ENCODE peak calls at places on chromosome 16, in four cellular contexts. U is brain microvascular endothelial cell, S is cardiac septum, F is left cardiac atrium. N is an unnamed sample.

GRCh38 chr16:19001788-19002187 is 18.1 kb downstream of the TMC7 start:
- DNase-seq in U (no peak), S (peak), F (no peak), N (no peak)

GRCh38 chr16:84072014-84072413 is 29.4 kb upstream of the SLC38A8 start:
- DNase-seq in U (peak), S (no peak), F (peak), N (no peak)

GRCh38 chr16:75627856-75628255 is 4.8 kb upstream of the ADAT1 start:
- DNase-seq in U (peak), S (no peak), F (no peak), N (no peak)

GRCh38 chr16:23711785-23712184 is 1.2 kb downstream of the ERN2 start:
- DNase-seq in U (no peak), S (peak), F (no peak), N (no peak)

GRCh38 chr16:62034236-62035114 is 1.8 kb downstream of the CDH8 start:
- DNase-seq in U (no peak), S (no peak), F (no peak), N (no peak)

GRCh38 chr16:88558457-88559442 is 11.5 kb upstream of the ZC3H18 start:
- DNase-seq in U (peak), S (no peak), F (peak), N (no peak)

GRCh38 chr16:67441289-67441753 is 10.4 kb downstream of the HSD11B2 start:
- DNase-seq in U (no peak), S (no peak), F (no peak), N (no peak)

GRCh38 chr16:50747206-50747956 is 5.5 kb downstream of the CYLD start:
- DNase-seq in U (no peak), S (no peak), F (no peak), N (no peak)

GRCh38 chr16:8590161-8590688 is at the start of gene TMEM114:
- DNase-seq in U (no peak), S (no peak), F (no peak), N (no peak)

GRCh38 chr16:17770104-17770503 is 299.3 kb upstream of the XYLT1 start:
- DNase-seq in U (no peak), S (no peak), F (no peak), N (no peak)

GRCh38 chr16:83901101-83901500 is 2.2 kb downstream of the MLYCD start:
- DNase-seq in U (no peak), S (no peak), F (no peak), N (no peak)

GRCh38 chr16:2846511-2847310 is 11.3 kb downstream of the PRSS22 start:
- DNase-seq in U (no peak), S (no peak), F (no peak), N (no peak)